ENCODE peak calls at places on chromosomes 2 and 18, in five cellular contexts. T, R, S, X and O are unnamed samples.

GRCh38 chr2:169849710-169850109 is 22.5 kb downstream of the UBR3 start:
- DNase-seq in T (no peak), R (no peak), S (no peak), X (no peak), O (no peak)

GRCh38 chr2:85655961-85656403 is 12.0 kb downstream of the SFTPB start:
- DNase-seq in T (no peak), R (no peak), S (no peak), X (no peak), O (no peak)

GRCh38 chr2:179729961-179730360 is 131.5 kb downstream of the ZNF385B start:
- DNase-seq in T (no peak), R (no peak), S (no peak), X (no peak), O (no peak)

GRCh38 chr2:49619804-49620203 is 465.5 kb upstream of the FSHR start:
- DNase-seq in T (peak), R (peak), S (no peak), X (no peak), O (no peak)

GRCh38 chr2:213007290-213007838 is 144.0 kb downstream of the IKZF2 start:
- DNase-seq in T (no peak), R (no peak), S (no peak), X (no peak), O (no peak)

GRCh38 chr2:126790987-126791780 is 107.5 kb upstream of the TEX51 start:
- DNase-seq in T (no peak), R (no peak), S (no peak), X (peak), O (no peak)

GRCh38 chr2:32212293-32212692 is 46.6 kb downstream of the SLC30A6 start:
- DNase-seq in T (no peak), R (no peak), S (no peak), X (no peak), O (no peak)

GRCh38 chr2:121532894-121533293 is 2.2 kb downstream of the RNU4ATAC start:
- DNase-seq in T (no peak), R (no peak), S (no peak), X (no peak), O (no peak)

GRCh38 chr2:164840458-164840929 is 1.1 kb downstream of the COBLL1 start:
- DNase-seq in T (peak), R (no peak), S (peak), X (peak), O (no peak)

GRCh38 chr2:18268400-18268799 is 292.1 kb downstream of the RDH14 start:
- DNase-seq in T (no peak), R (no peak), S (no peak), X (no peak), O (no peak)

GRCh38 chr2:120566331-120567035 is 169.2 kb upstream of the GLI2 start:
- DNase-seq in T (no peak), R (no peak), S (no peak), X (peak), O (no peak)

GRCh38 chr2:128162266-128162665 is 71.3 kb downstream of the UGGT1 start:
- DNase-seq in T (no peak), R (no peak), S (no peak), X (no peak), O (no peak)

GRCh38 chr2:51722311-51722710 is 690.4 kb upstream of the NRXN1 start:
- DNase-seq in T (no peak), R (no peak), S (no peak), X (no peak), O (no peak)

GRCh38 chr2:7191927-7192326 is 274.7 kb downstream of the RNF144A start:
- DNase-seq in T (no peak), R (no peak), S (no peak), X (no peak), O (no peak)

GRCh38 chr2:17475285-17475684 is 43.0 kb downstream of the RAD51AP2 start:
- DNase-seq in T (no peak), R (peak), S (no peak), X (no peak), O (no peak)

GRCh38 chr2:174711206-174711605 is 53.1 kb downstream of the CHRNA1 start:
- DNase-seq in T (no peak), R (no peak), S (no peak), X (no peak), O (no peak)

GRCh38 chr2:83971547-83971946 is 487.5 kb downstream of the SUCLG1 start:
- DNase-seq in T (no peak), R (no peak), S (peak), X (no peak), O (no peak)

GRCh38 chr2:214497489-214497888 is 86.6 kb downstream of the VWC2L start:
- DNase-seq in T (no peak), R (no peak), S (no peak), X (peak), O (no peak)

GRCh38 chr2:226475650-226476049 is 324.0 kb downstream of the IRS1 start:
- DNase-seq in T (no peak), R (peak), S (no peak), X (no peak), O (no peak)

GRCh38 chr2:240645346-240646060 is 20.2 kb downstream of the GPR35 start:
- DNase-seq in T (peak), R (no peak), S (no peak), X (peak), O (no peak)

GRCh38 chr18:75218064-75218463 is 7.5 kb downstream of the TSHZ1 start:
- DNase-seq in T (no peak), R (no peak), S (no peak), X (no peak), O (no peak)

GRCh38 chr18:10051877-10052631 is 138.2 kb downstream of the VAPA start:
- DNase-seq in T (no peak), R (no peak), S (no peak), X (peak), O (no peak)

GRCh38 chr2:65490222-65490621 is 57.8 kb upstream of the SPRED2 start:
- DNase-seq in T (no peak), R (no peak), S (no peak), X (no peak), O (no peak)
- TF ChIP-seq CTCF in T (no peak), R (no peak), S (no peak), X (no peak), O (no peak)

DNA sequence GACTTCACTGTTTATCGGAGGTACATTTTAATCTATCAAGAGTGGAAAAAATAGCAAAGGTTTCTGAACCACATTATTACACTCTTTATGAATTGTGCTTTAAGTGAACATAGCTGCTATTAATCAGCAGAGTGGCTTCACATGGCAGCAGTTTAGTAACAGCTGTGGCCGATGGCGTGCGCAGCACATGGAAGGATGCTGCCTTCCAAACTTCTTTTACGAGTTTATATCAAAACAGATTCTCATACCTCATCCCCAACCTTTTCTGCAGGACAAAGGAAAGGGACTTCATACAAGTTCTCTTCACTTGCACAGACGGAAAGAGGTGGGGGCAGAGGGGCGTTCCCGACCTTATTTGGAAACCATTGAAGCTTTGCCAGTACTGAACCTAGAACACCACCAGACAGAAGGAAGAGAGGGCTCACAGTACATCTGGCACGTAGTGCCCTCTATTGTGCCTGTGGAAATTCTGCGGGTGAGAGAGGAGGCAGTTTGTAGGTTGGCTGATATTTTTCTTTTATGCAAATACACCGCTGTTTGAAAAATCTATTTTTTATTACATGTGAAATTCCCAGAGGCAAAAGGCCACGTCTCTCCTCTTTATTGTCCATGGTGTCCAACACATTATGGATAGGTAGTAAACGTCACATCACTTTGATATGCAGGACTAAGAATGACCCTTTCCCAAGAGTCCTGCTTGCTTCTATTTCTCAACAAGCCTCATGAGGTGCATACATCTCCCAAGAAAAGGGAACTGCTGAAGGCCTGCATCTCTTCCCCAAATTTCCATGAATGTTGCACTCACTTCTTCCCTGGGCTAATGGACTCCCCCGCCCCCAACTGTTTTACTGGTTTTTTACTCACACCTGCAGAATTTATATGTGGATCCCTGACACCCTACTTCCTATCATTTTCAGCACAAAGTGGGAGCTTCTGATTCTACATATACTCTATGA is 31.4 kb downstream of the COLEC12 start:
- DNase-seq in T (no peak), R (no peak), S (no peak), X (no peak), O (no peak)
- TF ChIP-seq CTCF in T (no peak), R (peak), S (no peak), X (no peak), O (no peak)

GRCh38 chr18:63342206-63342605 is 22.6 kb upstream of the BCL2 start:
- DNase-seq in T (peak), R (peak), S (no peak), X (no peak), O (no peak)

GRCh38 chr18:63344918-63345317 is 22.1 kb downstream of the KDSR start:
- DNase-seq in T (no peak), R (no peak), S (no peak), X (no peak), O (no peak)

GRCh38 chr18:63336366-63337099 is 17.0 kb upstream of the BCL2 start:
- DNase-seq in T (no peak), R (no peak), S (no peak), X (no peak), O (no peak)

GRCh38 chr18:63344263-63344662 is 22.7 kb downstream of the KDSR start:
- DNase-seq in T (no peak), R (no peak), S (no peak), X (no peak), O (no peak)

GRCh38 chr18:63339920-63340484 is 20.4 kb upstream of the BCL2 start:
- DNase-seq in T (peak), R (peak), S (no peak), X (no peak), O (no peak)
- TF ChIP-seq CTCF in T (peak), R (peak), S (peak), X (peak), O (peak)

GRCh38 chr2:211854832-211855231 is 683.8 kb downstream of the ERBB4 start:
- DNase-seq in T (no peak), R (no peak), S (no peak), X (no peak), O (no peak)
- TF ChIP-seq CTCF in T (no peak), R (no peak), S (no peak), X (no peak), O (no peak)

GRCh38 chr2:109612991-109613921 is 510 bp downstream of the SEPTIN10 start:
- DNase-seq in T (peak), R (peak), S (peak), X (peak), O (no peak)

GRCh38 chr2:109609352-109610024 is 4.3 kb downstream of the SEPTIN10 start:
- DNase-seq in T (no peak), R (no peak), S (no peak), X (no peak), O (no peak)

GRCh38 chr2:109613922-109614714 is at the start of the genes SEPTIN10 and SOWAHC:
- DNase-seq in T (peak), R (peak), S (peak), X (peak), O (peak)

GRCh38 chr2:109614715-109615636 is 812 bp downstream of the SOWAHC start:
- DNase-seq in T (peak), R (no peak), S (peak), X (peak), O (no peak)

DNA sequence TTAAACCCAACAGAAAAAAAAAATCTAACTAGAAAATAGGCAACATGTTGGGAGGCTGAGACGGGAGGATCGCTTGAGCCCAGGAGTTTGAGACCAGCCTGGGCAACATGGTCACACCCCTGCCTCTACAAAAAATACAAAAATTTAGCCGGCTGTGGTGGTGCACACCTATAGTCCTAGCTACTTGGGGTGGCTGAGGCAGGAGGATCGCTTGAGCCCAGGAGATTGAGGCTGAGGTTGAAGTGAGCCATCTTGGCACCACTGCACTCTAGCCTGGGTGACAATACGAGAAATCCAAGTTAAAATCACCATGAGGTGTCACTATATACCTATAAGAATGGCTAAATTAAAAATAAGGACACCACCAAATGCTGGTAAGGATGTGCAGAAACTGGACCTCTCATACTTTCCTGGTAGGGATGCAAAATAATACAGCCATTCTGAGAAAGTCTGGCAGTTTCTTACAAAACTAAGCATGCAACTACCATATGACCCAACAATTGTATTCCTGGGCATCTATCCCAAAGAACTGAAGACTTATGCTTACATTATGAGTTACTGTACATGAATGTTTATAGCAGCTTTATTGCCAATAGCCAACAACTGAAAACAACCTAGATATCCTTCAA is 2.2 kb downstream of the SEPTIN10 start:
- DNase-seq in T (no peak), R (peak), S (no peak), X (no peak), O (no peak)
- TF ChIP-seq CTCF in T (no peak), R (no peak), S (no peak), X (peak), O (no peak)

DNA sequence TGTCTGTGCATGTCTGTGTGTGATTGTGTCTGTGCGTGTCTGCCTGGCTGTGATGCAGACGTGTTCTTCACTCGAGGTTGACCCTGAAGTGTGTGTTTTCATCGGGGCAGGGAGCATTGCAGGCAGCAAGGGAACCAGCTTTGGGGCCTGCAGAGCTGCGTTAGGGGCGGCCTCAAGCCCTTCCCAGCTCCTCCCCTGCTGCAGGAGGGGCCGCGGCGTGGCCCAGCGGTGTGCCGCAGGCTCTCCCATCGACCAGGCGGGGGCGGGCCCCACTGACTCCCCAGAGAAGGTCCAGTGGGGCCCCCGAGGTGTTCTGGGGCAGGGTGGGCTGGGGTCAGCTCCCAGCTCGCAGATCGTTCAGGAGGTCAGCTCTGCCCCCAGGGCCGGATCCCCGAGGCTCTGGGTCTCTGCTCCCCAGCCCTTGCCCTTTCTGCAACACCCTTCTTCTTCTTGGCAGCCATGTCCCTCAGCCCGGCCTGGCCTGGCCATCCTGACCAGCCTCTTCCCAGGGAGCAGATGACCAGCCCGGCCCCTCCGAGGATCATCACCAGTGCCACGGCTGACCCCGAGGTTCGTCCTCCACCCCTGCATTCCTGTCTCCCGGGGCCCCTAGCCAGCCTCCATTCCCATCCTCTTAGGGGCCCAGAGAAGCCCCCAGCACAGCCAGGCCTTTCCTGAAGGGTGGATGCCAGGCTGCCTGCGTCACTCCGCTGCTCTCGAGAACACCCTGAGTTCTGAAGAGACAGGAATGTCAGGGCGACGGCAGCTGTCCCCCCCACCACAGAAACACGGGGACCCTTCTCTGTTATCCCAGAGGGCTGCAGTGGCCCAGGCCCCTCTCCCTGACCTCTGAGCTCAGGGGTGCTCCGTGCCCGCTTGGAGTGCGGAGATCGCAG is 11.1 kb upstream of the KLHL30 start:
- DNase-seq in T (no peak), R (peak), S (no peak), X (no peak), O (no peak)
- TF ChIP-seq CTCF in T (no peak), R (no peak), S (no peak), X (no peak), O (no peak)

DNA sequence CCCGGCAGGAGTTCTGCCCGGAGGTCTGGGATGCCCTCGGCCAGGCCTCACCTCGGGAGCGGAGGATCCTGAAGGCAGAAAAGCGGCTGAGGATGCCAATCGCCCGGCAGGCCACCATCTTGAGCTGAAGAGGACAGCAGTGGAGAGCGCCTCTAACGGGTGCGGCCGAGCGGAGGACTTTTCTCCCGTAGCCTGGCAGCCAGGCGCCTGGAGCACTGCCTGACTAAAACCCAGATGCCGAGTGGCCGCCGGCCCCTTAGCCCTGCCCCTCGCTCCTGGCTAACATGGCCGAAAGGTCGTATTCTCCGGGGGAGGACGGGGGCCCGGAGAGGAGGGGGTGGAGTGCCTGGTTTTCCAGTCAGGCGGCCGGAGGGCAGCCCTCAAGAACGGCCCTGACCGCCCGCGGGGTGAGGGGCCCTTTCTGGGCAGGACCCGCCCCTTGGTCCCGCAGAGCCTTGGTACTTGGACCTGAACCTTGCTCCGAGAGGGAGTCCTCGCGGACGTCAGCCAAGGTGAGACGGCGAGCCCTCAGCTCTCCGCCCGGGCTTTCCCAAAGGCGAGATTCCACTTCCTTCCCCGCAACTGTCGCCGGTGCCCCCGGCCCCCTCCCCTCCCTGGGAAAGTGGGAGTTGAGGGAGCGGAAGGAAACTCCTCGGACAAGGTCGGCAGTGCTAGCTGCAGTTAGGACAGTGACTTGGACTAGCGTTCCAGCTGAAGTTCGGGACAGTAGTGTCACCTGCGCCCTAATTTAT is at the start of the genes HADHA and HADHB:
- DNase-seq in T (peak), R (peak), S (peak), X (peak), O (peak)
- TF ChIP-seq CTCF in T (peak), R (peak), S (peak), X (peak), O (no peak)